ENCODE peak calls at places on chromosomes 2 and 18, in ten cellular contexts. M, T, K, Y, A, Q, G, Z, B and O are unnamed samples.

GRCh38 chr18:35345460-35345921 is 1.3 kb upstream of the ZNF24 start:
- DNase-seq in Y (no peak), M (peak), Z (no peak), B (no peak), K (no peak), Q (no peak), A (no peak), G (peak), T (peak), O (no peak)

GRCh38 chr2:173119069-173119807 is 43.6 kb downstream of the MAP3K20 start:
- DNase-seq in Y (no peak), Z (no peak), M (peak), T (no peak), G (peak), Q (no peak), A (no peak), B (no peak), K (no peak), O (no peak)

GRCh38 chr2:48248251-48248933 is 281.6 kb upstream of the STON1 start:
- DNase-seq in T (peak), K (peak), A (no peak), Y (no peak), B (peak), M (peak), Z (no peak), G (peak), Q (no peak), O (no peak)

GRCh38 chr2:30225131-30225762 is 6.1 kb upstream of the LBH start:
- DNase-seq in M (peak), K (no peak), Q (peak), Y (peak), G (peak), A (no peak), Z (no peak), T (peak), B (peak), O (no peak)

GRCh38 chr2:101617188-101617587 is 80.3 kb upstream of the MAP4K4 start:
- DNase-seq in Q (no peak), Y (no peak), B (peak), A (no peak), G (no peak), K (peak), T (no peak), Z (no peak), M (no peak), O (no peak)

GRCh38 chr2:109722026-109722425 is 72.1 kb upstream of the RGPD5 start:
- DNase-seq in Y (no peak), Q (no peak), Z (no peak), A (no peak), B (no peak), M (no peak), T (no peak), G (no peak), K (no peak), O (no peak)

GRCh38 chr18:59514193-59514592 is 155.1 kb upstream of the LMAN1 start:
- DNase-seq in K (peak), A (no peak), B (no peak), Z (no peak), Y (no peak), T (no peak), Q (no peak), G (no peak), M (no peak), O (no peak)

GRCh38 chr2:239058746-239059145 is 210.9 kb downstream of the TWIST2 start:
- DNase-seq in M (no peak), A (no peak), Q (no peak), Z (no peak), B (no peak), K (no peak), T (no peak), Y (no peak), G (no peak), O (no peak)

GRCh38 chr2:174350018-174350417 is 15.3 kb downstream of the SP9 start:
- DNase-seq in Y (no peak), G (no peak), Q (no peak), A (no peak), K (no peak), B (peak), Z (no peak), M (no peak), T (peak), O (no peak)

GRCh38 chr2:63195310-63195709 is 144.7 kb downstream of the OTX1 start:
- DNase-seq in Y (no peak), B (no peak), T (no peak), Q (no peak), K (no peak), G (no peak), M (no peak), Z (no peak), A (no peak), O (no peak)

GRCh38 chr2:109470121-109470921 is 143.4 kb downstream of the SEPTIN10 start:
- DNase-seq in Y (no peak), B (peak), M (peak), Q (no peak), K (peak), T (no peak), Z (no peak), A (no peak), G (no peak), O (no peak)

GRCh38 chr2:37323176-37323575 is 1.5 kb downstream of the PRKD3 start:
- DNase-seq in K (no peak), A (no peak), B (no peak), M (no peak), G (no peak), Z (no peak), Y (no peak), Q (no peak), T (no peak), O (no peak)

GRCh38 chr2:1884933-1885580 is 140.7 kb upstream of the PXDN start:
- DNase-seq in B (peak), M (no peak), G (no peak), A (no peak), Y (no peak), Z (no peak), T (no peak), K (no peak), Q (no peak), O (no peak)

GRCh38 chr18:2970762-2971659 is 41.9 kb downstream of the LPIN2 start:
- DNase-seq in T (no peak), K (no peak), G (no peak), M (peak), Z (no peak), Y (peak), B (no peak), Q (no peak), A (no peak), O (no peak)

GRCh38 chr2:156326488-156326887 is 6.0 kb downstream of the NR4A2 start:
- DNase-seq in Z (no peak), Q (no peak), G (no peak), B (no peak), M (no peak), A (no peak), T (no peak), K (no peak), Y (no peak), O (no peak)

GRCh38 chr2:84971799-84972790 is 1.1 kb downstream of the KCMF1 start:
- DNase-seq in A (peak), Z (peak), G (peak), Q (peak), K (no peak), M (peak), B (peak), Y (peak), T (no peak), O (peak)

GRCh38 chr2:227545990-227546389 is 52.7 kb upstream of the SCYGR2 start:
- DNase-seq in Q (no peak), A (no peak), K (no peak), B (no peak), Z (no peak), G (no peak), T (no peak), M (peak), Y (no peak), O (no peak)

GRCh38 chr2:85275984-85276540 is 51.7 kb downstream of the TGOLN2 start:
- DNase-seq in B (no peak), A (no peak), M (no peak), G (no peak), K (no peak), T (no peak), Q (no peak), Y (no peak), Z (no peak), O (no peak)

GRCh38 chr2:1675633-1676032 is 68.7 kb downstream of the PXDN start:
- DNase-seq in T (no peak), G (no peak), Y (no peak), B (peak), Z (no peak), A (no peak), K (peak), Q (no peak), M (no peak), O (peak)

GRCh38 chr2:88831792-88832248 is 140.3 kb downstream of the RPIA start:
- DNase-seq in Q (peak), G (peak), M (peak), K (no peak), Y (peak), Z (no peak), A (no peak), T (peak), B (peak), O (no peak)